ENCODE peak calls at places on chromosomes 5 and 9, in four cellular contexts. One of them, this sample, is unnamed.

GRCh38 chr5:135921388-135921787 is 25.7 kb upstream of the IL9 start:
- DNase-seq in HFF-Myc: no peak
- DNase-seq in sigmoid colon: no peak
- DNase-seq in PC-9: peak
- DNase-seq in this sample: peak

GRCh38 chr5:126052791-126053190 is 370.4 kb upstream of the GRAMD2B start:
- DNase-seq in HFF-Myc: no peak
- DNase-seq in sigmoid colon: no peak
- DNase-seq in PC-9: no peak
- DNase-seq in this sample: peak

GRCh38 chr9:35690447-35691324 is 961 bp upstream of the TPM2 start:
- DNase-seq in PC-9: no peak
- DNase-seq in sigmoid colon: peak
- DNase-seq in HFF-Myc: no peak
- DNase-seq in this sample: peak

GRCh38 chr5:168652516-168652915 is 73.3 kb upstream of the PANK3 start:
- DNase-seq in HFF-Myc: no peak
- DNase-seq in PC-9: no peak
- DNase-seq in sigmoid colon: no peak
- DNase-seq in this sample: no peak

GRCh38 chr5:141845371-141845821 is 32.8 kb downstream of the PCDH1 start:
- DNase-seq in sigmoid colon: no peak
- DNase-seq in HFF-Myc: no peak
- DNase-seq in PC-9: no peak
- DNase-seq in this sample: no peak

GRCh38 chr5:108642170-108642906 is 105.4 kb upstream of the FER start:
- DNase-seq in HFF-Myc: peak
- DNase-seq in PC-9: peak
- DNase-seq in sigmoid colon: no peak
- DNase-seq in this sample: peak

GRCh38 chr9:126611592-126612328 is 2.0 kb upstream of the LMX1B start:
- DNase-seq in HFF-Myc: no peak
- DNase-seq in PC-9: no peak
- DNase-seq in sigmoid colon: peak
- DNase-seq in this sample: peak

GRCh38 chr9:68802525-68803015 is 97.5 kb downstream of the PIP5K1B start:
- DNase-seq in HFF-Myc: no peak
- DNase-seq in PC-9: no peak
- DNase-seq in sigmoid colon: no peak
- DNase-seq in this sample: no peak

GRCh38 chr9:95204710-95205109 is 112.8 kb downstream of the FANCC start:
- DNase-seq in sigmoid colon: no peak
- DNase-seq in HFF-Myc: no peak
- DNase-seq in PC-9: no peak
- DNase-seq in this sample: no peak

GRCh38 chr5:68224561-68225187 is 9.1 kb downstream of the PIK3R1 start:
- DNase-seq in sigmoid colon: no peak
- DNase-seq in HFF-Myc: no peak
- DNase-seq in PC-9: no peak
- DNase-seq in this sample: peak

GRCh38 chr9:126953089-126953809 is 38.7 kb downstream of the RALGPS1 start:
- DNase-seq in sigmoid colon: no peak
- DNase-seq in PC-9: no peak
- DNase-seq in HFF-Myc: no peak
- DNase-seq in this sample: peak

GRCh38 chr9:108776920-108777650 is 78.7 kb downstream of the ACTL7B start:
- DNase-seq in PC-9: peak
- DNase-seq in sigmoid colon: no peak
- DNase-seq in HFF-Myc: no peak
- DNase-seq in this sample: peak

GRCh38 chr5:175713930-175714329 is 56.1 kb downstream of the HRH2 start:
- DNase-seq in sigmoid colon: peak
- DNase-seq in HFF-Myc: no peak
- DNase-seq in PC-9: no peak
- DNase-seq in this sample: no peak

GRCh38 chr9:34321451-34321850 is 7.6 kb downstream of the KIF24 start:
- DNase-seq in sigmoid colon: no peak
- DNase-seq in HFF-Myc: no peak
- DNase-seq in PC-9: no peak
- DNase-seq in this sample: no peak

GRCh38 chr9:89603629-89604462 is 966 bp upstream of the GADD45G start:
- DNase-seq in PC-9: no peak
- DNase-seq in sigmoid colon: peak
- DNase-seq in HFF-Myc: no peak
- DNase-seq in this sample: peak

GRCh38 chr9:38068866-38069628 is at the start of gene SHB:
- DNase-seq in PC-9: no peak
- DNase-seq in sigmoid colon: peak
- DNase-seq in HFF-Myc: no peak
- DNase-seq in this sample: peak

GRCh38 chr9:134728801-134729495 is 87.3 kb downstream of the COL5A1 start:
- DNase-seq in sigmoid colon: peak
- DNase-seq in HFF-Myc: no peak
- DNase-seq in PC-9: no peak
- DNase-seq in this sample: no peak

GRCh38 chr5:158406884-158407790 is 548.2 kb upstream of the CLINT1 start:
- DNase-seq in PC-9: no peak
- DNase-seq in sigmoid colon: no peak
- DNase-seq in HFF-Myc: no peak
- DNase-seq in this sample: peak

GRCh38 chr5:170393235-170393634 is 4.1 kb upstream of the KCNMB1 start:
- DNase-seq in sigmoid colon: no peak
- DNase-seq in PC-9: no peak
- DNase-seq in HFF-Myc: no peak
- DNase-seq in this sample: no peak

GRCh38 chr5:111782171-111782570 is 25.2 kb upstream of the NREP start:
- DNase-seq in sigmoid colon: no peak
- DNase-seq in PC-9: no peak
- DNase-seq in HFF-Myc: no peak
- DNase-seq in this sample: no peak

GRCh38 chr5:148685520-148686134 is 31.3 kb upstream of the HTR4 start:
- DNase-seq in PC-9: no peak
- DNase-seq in HFF-Myc: no peak
- DNase-seq in sigmoid colon: no peak
- DNase-seq in this sample: no peak

GRCh38 chr5:135059000-135059923 is 25.2 kb upstream of the PITX1 start:
- DNase-seq in HFF-Myc: no peak
- DNase-seq in PC-9: no peak
- DNase-seq in sigmoid colon: no peak
- DNase-seq in this sample: no peak

GRCh38 chr5:32880781-32881180 is 169.7 kb downstream of the NPR3 start:
- DNase-seq in PC-9: no peak
- DNase-seq in sigmoid colon: no peak
- DNase-seq in HFF-Myc: no peak
- DNase-seq in this sample: no peak

GRCh38 chr5:148290271-148291195 is 21.7 kb upstream of the SPINK7 start:
- DNase-seq in HFF-Myc: no peak
- DNase-seq in PC-9: no peak
- DNase-seq in sigmoid colon: no peak
- DNase-seq in this sample: peak

GRCh38 chr9:99118782-99119466 is 14.0 kb downstream of the TGFBR1 start:
- DNase-seq in HFF-Myc: no peak
- DNase-seq in sigmoid colon: no peak
- DNase-seq in PC-9: no peak
- DNase-seq in this sample: no peak

GRCh38 chr5:157575096-157575872 is at the start of gene ADAM19:
- DNase-seq in HFF-Myc: no peak
- DNase-seq in PC-9: no peak
- DNase-seq in sigmoid colon: peak
- DNase-seq in this sample: peak

GRCh38 chr5:146986469-146986868 is 107.9 kb upstream of the PPP2R2B start:
- DNase-seq in sigmoid colon: no peak
- DNase-seq in PC-9: no peak
- DNase-seq in HFF-Myc: no peak
- DNase-seq in this sample: no peak

GRCh38 chr5:151905639-151906038 is 19.0 kb downstream of the GLRA1 start:
- DNase-seq in HFF-Myc: no peak
- DNase-seq in sigmoid colon: no peak
- DNase-seq in PC-9: no peak
- DNase-seq in this sample: no peak

GRCh38 chr9:6788175-6789016 is 30.6 kb downstream of the KDM4C start:
- DNase-seq in sigmoid colon: peak
- DNase-seq in PC-9: no peak
- DNase-seq in HFF-Myc: peak
- DNase-seq in this sample: peak

GRCh38 chr5:178895615-178896571 is at the start of gene ZFP2:
- DNase-seq in HFF-Myc: peak
- DNase-seq in PC-9: no peak
- DNase-seq in sigmoid colon: peak
- DNase-seq in this sample: peak

GRCh38 chr5:113336975-113337374 is 97.8 kb downstream of the TSSK1B start:
- DNase-seq in PC-9: peak
- DNase-seq in sigmoid colon: no peak
- DNase-seq in HFF-Myc: no peak
- DNase-seq in this sample: peak

GRCh38 chr5:68239485-68239884 is 23.9 kb downstream of the PIK3R1 start:
- DNase-seq in sigmoid colon: peak
- DNase-seq in PC-9: no peak
- DNase-seq in HFF-Myc: peak
- DNase-seq in this sample: peak

GRCh38 chr9:135647897-135648296 is 8.6 kb upstream of the GLT6D1 start:
- DNase-seq in PC-9: no peak
- DNase-seq in HFF-Myc: no peak
- DNase-seq in sigmoid colon: no peak
- DNase-seq in this sample: no peak

GRCh38 chr9:113349434-113350337 is at the start of gene BSPRY:
- DNase-seq in PC-9: no peak
- DNase-seq in sigmoid colon: no peak
- DNase-seq in HFF-Myc: no peak
- DNase-seq in this sample: no peak

GRCh38 chr5:41524174-41524573 is 13.8 kb upstream of the PLCXD3 start:
- DNase-seq in HFF-Myc: no peak
- DNase-seq in PC-9: no peak
- DNase-seq in sigmoid colon: no peak
- DNase-seq in this sample: no peak

GRCh38 chr5:144166696-144167095 is 3.8 kb downstream of the YIPF5 start:
- DNase-seq in sigmoid colon: no peak
- DNase-seq in PC-9: no peak
- DNase-seq in HFF-Myc: no peak
- DNase-seq in this sample: no peak

GRCh38 chr5:150778517-150779396 is at the start of gene SMIM3:
- DNase-seq in HFF-Myc: no peak
- DNase-seq in PC-9: peak
- DNase-seq in sigmoid colon: peak
- DNase-seq in this sample: peak

GRCh38 chr5:137666109-137666850 is 69.6 kb downstream of the KLHL3 start:
- DNase-seq in HFF-Myc: no peak
- DNase-seq in sigmoid colon: no peak
- DNase-seq in PC-9: peak
- DNase-seq in this sample: peak

GRCh38 chr9:86202338-86202882 is 57.0 kb downstream of the C9orf153 start:
- DNase-seq in sigmoid colon: no peak
- DNase-seq in PC-9: peak
- DNase-seq in HFF-Myc: peak
- DNase-seq in this sample: peak

GRCh38 chr5:167463939-167464338 is 827.5 kb upstream of the WWC1 start:
- DNase-seq in HFF-Myc: no peak
- DNase-seq in PC-9: no peak
- DNase-seq in sigmoid colon: no peak
- DNase-seq in this sample: no peak
- TF ChIP-seq CTCF in HFF-Myc: no peak
- TF ChIP-seq CTCF in PC-9: no peak
- TF ChIP-seq CTCF in sigmoid colon: no peak
- TF ChIP-seq CTCF in this sample: no peak

GRCh38 chr5:172229904-172230303 is 35.9 kb downstream of the EFCAB9 start:
- DNase-seq in sigmoid colon: no peak
- DNase-seq in PC-9: no peak
- DNase-seq in HFF-Myc: no peak
- DNase-seq in this sample: no peak
- TF ChIP-seq CTCF in sigmoid colon: no peak
- TF ChIP-seq CTCF in PC-9: no peak
- TF ChIP-seq CTCF in HFF-Myc: no peak
- TF ChIP-seq CTCF in this sample: no peak

GRCh38 chr5:114903767-114904166 is 265.9 kb downstream of the TRIM36 start:
- DNase-seq in PC-9: no peak
- DNase-seq in HFF-Myc: no peak
- DNase-seq in sigmoid colon: no peak
- DNase-seq in this sample: no peak

GRCh38 chr5:114898602-114899001 is 271.1 kb downstream of the TRIM36 start:
- DNase-seq in sigmoid colon: no peak
- DNase-seq in HFF-Myc: no peak
- DNase-seq in PC-9: no peak
- DNase-seq in this sample: no peak
- TF ChIP-seq CTCF in sigmoid colon: no peak
- TF ChIP-seq CTCF in HFF-Myc: no peak
- TF ChIP-seq CTCF in PC-9: no peak
- TF ChIP-seq CTCF in this sample: no peak

GRCh38 chr9:109797509-109797908 is 17.5 kb downstream of the PALM2AKAP2 start:
- DNase-seq in HFF-Myc: no peak
- DNase-seq in sigmoid colon: no peak
- DNase-seq in PC-9: no peak
- DNase-seq in this sample: no peak
- TF ChIP-seq CTCF in HFF-Myc: no peak
- TF ChIP-seq CTCF in sigmoid colon: no peak
- TF ChIP-seq CTCF in PC-9: no peak
- TF ChIP-seq CTCF in this sample: no peak

GRCh38 chr5:177370488-177371119 is 12.9 kb downstream of the RGS14 start:
- DNase-seq in sigmoid colon: peak
- DNase-seq in PC-9: peak
- DNase-seq in HFF-Myc: peak
- DNase-seq in this sample: peak
- TF ChIP-seq CTCF in sigmoid colon: peak
- TF ChIP-seq CTCF in PC-9: peak
- TF ChIP-seq CTCF in HFF-Myc: peak
- TF ChIP-seq CTCF in this sample: peak

DNA sequence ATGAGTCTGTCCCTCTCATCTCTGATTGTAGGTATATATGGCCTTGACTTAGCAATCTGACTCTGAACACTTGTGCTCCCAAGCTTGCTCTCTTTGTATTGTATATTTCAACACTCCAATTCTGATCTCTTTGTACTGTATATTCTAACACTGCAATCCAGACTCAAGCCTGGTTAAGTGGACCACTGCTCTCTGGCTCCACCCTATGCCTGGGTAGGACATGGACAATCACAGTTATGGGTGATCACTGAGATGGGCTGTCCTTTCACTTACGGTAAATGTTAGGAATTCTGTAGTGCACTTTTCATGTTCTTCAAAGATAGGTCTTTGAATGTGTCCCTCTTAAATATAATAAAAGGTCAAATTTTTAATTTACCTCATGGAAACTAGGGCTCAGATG is 165.1 kb downstream of the TLR4 start:
- DNase-seq in PC-9: no peak
- DNase-seq in sigmoid colon: no peak
- DNase-seq in HFF-Myc: no peak
- DNase-seq in this sample: no peak
- TF ChIP-seq CTCF in PC-9: no peak
- TF ChIP-seq CTCF in sigmoid colon: no peak
- TF ChIP-seq CTCF in HFF-Myc: no peak
- TF ChIP-seq CTCF in this sample: no peak

GRCh38 chr9:21455320-21455719 is 15.1 kb downstream of the IFNA1 start:
- DNase-seq in HFF-Myc: no peak
- DNase-seq in PC-9: no peak
- DNase-seq in sigmoid colon: no peak
- DNase-seq in this sample: peak
- TF ChIP-seq CTCF in HFF-Myc: peak
- TF ChIP-seq CTCF in PC-9: peak
- TF ChIP-seq CTCF in sigmoid colon: peak
- TF ChIP-seq CTCF in this sample: peak

GRCh38 chr9:15403155-15403554 is 19.5 kb upstream of the SNAPC3 start:
- DNase-seq in PC-9: no peak
- DNase-seq in sigmoid colon: no peak
- DNase-seq in HFF-Myc: no peak
- DNase-seq in this sample: no peak
- TF ChIP-seq CTCF in PC-9: peak
- TF ChIP-seq CTCF in sigmoid colon: no peak
- TF ChIP-seq CTCF in HFF-Myc: peak
- TF ChIP-seq CTCF in this sample: peak